ENCODE peak calls at places on chromosomes 5 and 9, in five cellular contexts. One of them, this sample, is unnamed.

GRCh38 chr9:104927912-104928740 is at the start of gene ABCA1:
- DNase-seq in AG04450: peak
- DNase-seq in glutamatergic neuron: peak
- DNase-seq in H9: peak
- DNase-seq in PC-3: peak
- DNase-seq in this sample: peak

GRCh38 chr5:2538169-2538568 is 213.3 kb downstream of the IRX2 start:
- DNase-seq in AG04450: no peak
- DNase-seq in glutamatergic neuron: peak
- DNase-seq in H9: peak
- DNase-seq in PC-3: no peak
- DNase-seq in this sample: no peak

GRCh38 chr5:12133520-12133919 is 229.3 kb upstream of the CTNND2 start:
- DNase-seq in AG04450: no peak
- DNase-seq in glutamatergic neuron: no peak
- DNase-seq in H9: no peak
- DNase-seq in PC-3: peak
- DNase-seq in this sample: no peak

GRCh38 chr5:127960126-127960744 is 123.3 kb upstream of the SLC12A2 start:
- DNase-seq in AG04450: no peak
- DNase-seq in glutamatergic neuron: no peak
- DNase-seq in H9: no peak
- DNase-seq in PC-3: no peak
- DNase-seq in this sample: no peak

GRCh38 chr5:474826-475661 is 32.1 kb downstream of the EXOC3 start:
- DNase-seq in AG04450: no peak
- DNase-seq in glutamatergic neuron: peak
- DNase-seq in H9: no peak
- DNase-seq in PC-3: no peak
- DNase-seq in this sample: no peak

GRCh38 chr5:159912033-159912800 is 4.1 kb upstream of the ADRA1B start:
- DNase-seq in AG04450: no peak
- DNase-seq in glutamatergic neuron: no peak
- DNase-seq in H9: no peak
- DNase-seq in PC-3: peak
- DNase-seq in this sample: no peak

GRCh38 chr5:11026543-11026942 is 265.5 kb upstream of the DAP start:
- DNase-seq in AG04450: no peak
- DNase-seq in glutamatergic neuron: no peak
- DNase-seq in H9: no peak
- DNase-seq in PC-3: peak
- DNase-seq in this sample: no peak

GRCh38 chr9:36123511-36123910 is 13.0 kb upstream of the GLIPR2 start:
- DNase-seq in AG04450: no peak
- DNase-seq in glutamatergic neuron: no peak
- DNase-seq in H9: no peak
- DNase-seq in PC-3: no peak
- DNase-seq in this sample: no peak

GRCh38 chr5:98786178-98786853 is 12.9 kb downstream of the RGMB start:
- DNase-seq in AG04450: no peak
- DNase-seq in glutamatergic neuron: no peak
- DNase-seq in H9: no peak
- DNase-seq in PC-3: peak
- DNase-seq in this sample: no peak

GRCh38 chr9:9752722-9753121 is 860.1 kb downstream of the PTPRD start:
- DNase-seq in AG04450: no peak
- DNase-seq in glutamatergic neuron: no peak
- DNase-seq in H9: no peak
- DNase-seq in PC-3: no peak
- DNase-seq in this sample: no peak

GRCh38 chr5:33827885-33828284 is 63.9 kb downstream of the ADAMTS12 start:
- DNase-seq in AG04450: no peak
- DNase-seq in glutamatergic neuron: no peak
- DNase-seq in H9: no peak
- DNase-seq in PC-3: peak
- DNase-seq in this sample: no peak

GRCh38 chr5:55231476-55232193 is 1.8 kb downstream of the CCNO start:
- DNase-seq in AG04450: no peak
- DNase-seq in glutamatergic neuron: peak
- DNase-seq in H9: peak
- DNase-seq in PC-3: no peak
- DNase-seq in this sample: peak

DNA sequence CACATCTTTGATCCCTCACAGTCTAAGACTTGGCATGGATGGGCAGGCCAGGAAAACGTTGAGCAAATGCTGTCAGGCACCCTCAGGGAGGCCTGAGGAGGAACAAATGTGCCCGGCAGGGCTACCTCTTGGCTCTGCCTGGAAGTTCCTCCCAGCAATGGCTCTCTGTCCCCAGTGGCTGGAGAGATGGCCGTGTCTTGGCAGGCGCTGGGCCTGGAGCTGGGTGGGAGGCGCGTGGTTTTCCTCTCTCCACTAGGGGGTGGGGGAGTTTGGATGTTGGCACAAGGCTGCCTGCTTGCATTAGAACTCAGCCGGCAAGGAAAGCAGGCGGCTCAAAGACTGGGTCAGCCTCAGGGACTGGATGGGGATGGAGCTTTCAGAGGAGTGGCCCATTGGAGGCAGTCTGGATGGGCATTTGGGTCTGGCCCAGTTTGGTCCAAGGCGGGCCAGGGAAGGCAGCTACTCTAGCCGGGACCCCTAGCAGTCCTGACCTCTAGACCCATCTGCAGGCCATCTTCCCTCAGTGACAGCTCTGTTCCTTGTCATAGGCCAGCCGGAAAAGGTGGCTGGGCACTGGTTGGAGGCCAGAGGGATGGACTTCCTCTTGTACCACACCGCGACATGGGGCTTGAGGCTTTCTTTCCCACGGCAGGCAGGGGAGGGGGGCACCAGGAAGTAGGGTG is 68.2 kb upstream of the STC2 start:
- DNase-seq in AG04450: no peak
- DNase-seq in glutamatergic neuron: peak
- DNase-seq in H9: peak
- DNase-seq in PC-3: no peak
- DNase-seq in this sample: no peak
- TF ChIP-seq CTCF in AG04450: peak
- TF ChIP-seq CTCF in glutamatergic neuron: peak
- TF ChIP-seq CTCF in H9: peak
- TF ChIP-seq CTCF in PC-3: peak
- TF ChIP-seq CTCF in this sample: no peak

GRCh38 chr9:114503522-114504340 is 1.5 kb downstream of the WHRN start:
- DNase-seq in AG04450: no peak
- DNase-seq in glutamatergic neuron: no peak
- DNase-seq in H9: no peak
- DNase-seq in PC-3: peak
- DNase-seq in this sample: no peak

GRCh38 chr9:114503009-114503408 is 2.3 kb downstream of the WHRN start:
- DNase-seq in AG04450: no peak
- DNase-seq in glutamatergic neuron: no peak
- DNase-seq in H9: no peak
- DNase-seq in PC-3: peak
- DNase-seq in this sample: no peak

GRCh38 chr9:114505187-114506081 is at the start of gene WHRN:
- DNase-seq in AG04450: peak
- DNase-seq in glutamatergic neuron: peak
- DNase-seq in H9: peak
- DNase-seq in PC-3: peak
- DNase-seq in this sample: peak

GRCh38 chr9:114506082-114506390 is 763 bp upstream of the WHRN start:
- DNase-seq in AG04450: no peak
- DNase-seq in glutamatergic neuron: no peak
- DNase-seq in H9: no peak
- DNase-seq in PC-3: no peak
- DNase-seq in this sample: no peak

DNA sequence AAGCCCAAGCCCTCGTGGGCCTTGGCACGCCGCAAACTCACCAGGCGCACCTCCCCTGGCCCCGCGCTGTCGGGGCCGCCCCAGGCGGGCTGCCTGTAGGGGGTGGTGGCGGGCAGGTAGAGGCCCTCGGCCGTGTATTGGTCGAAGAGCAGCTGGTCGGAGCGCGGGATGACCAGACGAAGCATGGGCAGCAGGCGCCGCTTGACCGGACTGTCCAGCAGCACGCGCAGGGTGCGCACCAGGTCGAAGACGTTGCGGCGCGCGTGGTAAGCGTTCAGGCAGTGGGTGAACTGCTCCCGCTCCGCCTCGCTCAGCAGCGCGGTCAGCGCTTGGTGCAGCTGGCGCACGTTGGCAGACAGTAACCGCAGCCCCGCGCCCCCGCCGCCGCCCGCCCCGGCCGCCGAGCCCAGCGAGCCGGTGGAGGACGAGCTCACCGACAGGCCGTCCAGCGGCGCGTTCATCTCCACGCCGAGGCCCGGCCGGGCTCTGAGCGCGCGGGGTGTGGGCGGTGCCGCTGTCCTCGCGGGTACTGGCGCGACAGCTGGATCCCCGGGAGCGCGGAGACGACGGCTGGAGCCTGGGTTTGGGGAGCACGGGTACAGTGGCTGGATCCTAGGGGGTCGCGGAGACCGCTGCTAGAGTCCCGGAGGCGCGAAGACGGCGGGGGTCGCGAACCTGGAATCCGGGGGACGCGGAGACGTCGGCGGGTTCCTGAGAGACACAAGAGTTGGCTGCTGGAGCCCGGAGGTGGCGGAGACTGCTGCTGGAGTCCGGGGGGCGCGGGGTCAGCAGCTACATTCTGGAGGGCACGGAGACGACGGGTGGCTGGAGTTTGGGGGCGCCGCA is 709 bp downstream of the WHRN start:
- DNase-seq in AG04450: no peak
- DNase-seq in glutamatergic neuron: peak
- DNase-seq in H9: peak
- DNase-seq in PC-3: peak
- DNase-seq in this sample: peak
- TF ChIP-seq CTCF in AG04450: peak
- TF ChIP-seq CTCF in glutamatergic neuron: peak
- TF ChIP-seq CTCF in H9: peak
- TF ChIP-seq CTCF in PC-3: peak
- TF ChIP-seq CTCF in this sample: no peak

GRCh38 chr5:176813587-176814312 is 3.4 kb downstream of the UNC5A start:
- DNase-seq in AG04450: no peak
- DNase-seq in glutamatergic neuron: no peak
- DNase-seq in H9: no peak
- DNase-seq in PC-3: no peak
- DNase-seq in this sample: no peak
- TF ChIP-seq CTCF in AG04450: no peak
- TF ChIP-seq CTCF in glutamatergic neuron: no peak
- TF ChIP-seq CTCF in H9: no peak
- TF ChIP-seq CTCF in PC-3: no peak
- TF ChIP-seq CTCF in this sample: no peak

DNA sequence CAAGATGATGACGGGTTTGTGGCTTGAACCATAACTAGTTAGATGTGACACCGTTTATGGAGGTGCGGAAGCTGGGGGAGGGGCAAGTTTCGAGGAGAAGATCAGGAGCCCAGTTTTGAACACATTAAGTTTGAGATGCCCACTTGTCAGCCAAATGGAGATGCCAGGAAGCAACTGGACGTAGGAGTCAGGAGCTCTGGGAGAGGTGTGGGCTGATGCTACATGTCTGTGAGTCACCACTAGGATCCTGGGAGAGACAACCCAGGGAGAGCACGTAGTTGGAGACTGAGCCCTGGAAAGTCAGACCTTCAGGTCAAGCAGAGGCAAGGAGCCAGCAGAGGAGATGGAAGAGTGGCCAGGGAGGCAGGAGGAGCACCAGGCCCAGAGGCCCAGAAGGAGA is 48.8 kb upstream of the SLC25A51 start:
- DNase-seq in AG04450: no peak
- DNase-seq in glutamatergic neuron: no peak
- DNase-seq in H9: no peak
- DNase-seq in PC-3: peak
- DNase-seq in this sample: no peak
- TF ChIP-seq CTCF in AG04450: no peak
- TF ChIP-seq CTCF in glutamatergic neuron: no peak
- TF ChIP-seq CTCF in H9: no peak
- TF ChIP-seq CTCF in PC-3: no peak
- TF ChIP-seq CTCF in this sample: no peak

GRCh38 chr9:137048655-137049543 is 2.9 kb upstream of the NPDC1 start:
- DNase-seq in AG04450: no peak
- DNase-seq in glutamatergic neuron: no peak
- DNase-seq in H9: peak
- DNase-seq in PC-3: peak
- DNase-seq in this sample: no peak

GRCh38 chr9:137050570-137050969 is 3.3 kb downstream of the ENTPD2 start:
- DNase-seq in AG04450: no peak
- DNase-seq in glutamatergic neuron: no peak
- DNase-seq in H9: no peak
- DNase-seq in PC-3: no peak
- DNase-seq in this sample: no peak

GRCh38 chr9:137052293-137052692 is 1.6 kb downstream of the ENTPD2 start:
- DNase-seq in AG04450: no peak
- DNase-seq in glutamatergic neuron: no peak
- DNase-seq in H9: no peak
- DNase-seq in PC-3: no peak
- DNase-seq in this sample: no peak

GRCh38 chr9:137051145-137051724 is 2.6 kb downstream of the ENTPD2 start:
- DNase-seq in AG04450: no peak
- DNase-seq in glutamatergic neuron: no peak
- DNase-seq in H9: no peak
- DNase-seq in PC-3: no peak
- DNase-seq in this sample: no peak

DNA sequence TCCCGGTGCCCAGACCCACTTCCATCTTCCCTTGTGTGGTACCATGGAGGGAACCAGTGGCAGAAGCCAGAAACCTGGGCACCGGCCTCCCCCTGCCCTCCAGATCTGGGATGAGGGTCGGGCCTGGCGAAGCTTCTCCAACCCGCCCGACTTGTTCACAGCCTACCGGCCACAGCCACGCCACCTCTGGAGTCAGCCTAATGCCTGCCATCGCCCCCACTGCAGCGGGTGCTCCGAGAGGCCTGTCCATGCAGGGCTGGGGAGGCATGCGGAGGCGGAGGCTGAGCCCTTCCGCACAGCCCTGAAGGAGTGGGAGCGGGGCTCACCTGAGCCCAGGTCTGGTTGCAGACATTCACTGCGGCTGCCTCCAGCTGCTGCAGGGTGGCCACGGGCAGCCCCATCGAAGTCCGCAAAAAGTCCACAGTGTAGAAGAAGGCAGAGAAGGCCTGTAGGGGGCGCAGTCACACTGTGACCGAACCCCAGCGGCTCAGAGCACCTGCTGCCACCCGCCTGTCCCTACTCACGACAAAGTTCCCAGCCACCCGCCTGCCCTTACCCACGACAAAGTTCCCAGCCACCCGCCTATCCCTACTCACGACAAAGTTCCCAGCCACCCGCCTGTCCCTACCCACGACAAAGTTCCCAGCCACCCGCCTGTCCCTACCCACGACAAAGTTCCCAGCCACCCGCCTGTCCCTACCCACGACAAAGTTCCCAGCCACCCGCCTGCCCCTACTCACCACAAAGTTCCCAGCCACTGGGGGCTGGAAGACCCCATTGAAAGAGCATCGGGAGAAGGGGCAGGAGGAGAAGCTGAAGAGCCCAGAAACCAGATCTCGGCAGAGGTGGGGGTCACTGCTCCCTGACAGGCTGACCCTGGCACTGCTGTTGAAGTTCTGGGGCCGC is 3.8 kb upstream of the NPDC1 start:
- DNase-seq in AG04450: no peak
- DNase-seq in glutamatergic neuron: peak
- DNase-seq in H9: peak
- DNase-seq in PC-3: peak
- DNase-seq in this sample: no peak
- TF ChIP-seq CTCF in AG04450: peak
- TF ChIP-seq CTCF in glutamatergic neuron: peak
- TF ChIP-seq CTCF in H9: peak
- TF ChIP-seq CTCF in PC-3: peak
- TF ChIP-seq CTCF in this sample: no peak

GRCh38 chr5:45796959-45797553 is 100.9 kb upstream of the HCN1 start:
- DNase-seq in AG04450: no peak
- DNase-seq in glutamatergic neuron: no peak
- DNase-seq in H9: no peak
- DNase-seq in PC-3: peak
- DNase-seq in this sample: no peak
- TF ChIP-seq CTCF in AG04450: peak
- TF ChIP-seq CTCF in glutamatergic neuron: peak
- TF ChIP-seq CTCF in H9: peak
- TF ChIP-seq CTCF in PC-3: peak
- TF ChIP-seq CTCF in this sample: no peak

This sample was measured in activated B cell treated with CpG ODN at 0.5 μM for 24 hours.